ENCODE peak calls at places on chromosomes 3 and 15, in nine cellular contexts. M is renal cortical epithelial cell, Q is glomerular endothelial cell, J is HFFc6, E is NCI-H345, N is Caco-2, I is T follicular helper cell, P is neural progenitor cell, C is Kasumi-1. W is an unnamed sample.

GRCh38 chr3:133895208-133896001 is at the start of gene RAB6B:
- DNase-seq in M (no peak), Q (no peak), J (no peak), E (peak), N (no peak), I (no peak), P (peak), C (peak), W (no peak)

GRCh38 chr3:119663885-119664284 is 3.5 kb upstream of the POPDC2 start:
- DNase-seq in M (no peak), Q (no peak), J (peak), E (no peak), N (no peak), I (no peak), P (no peak), C (no peak), W (no peak)

GRCh38 chr3:37443363-37444035 is 269.1 kb upstream of the LRRFIP2 start:
- DNase-seq in M (no peak), Q (no peak), J (no peak), E (no peak), N (no peak), I (no peak), P (no peak), C (no peak), W (no peak)

GRCh38 chr3:71258116-71258515 is 325.4 kb downstream of the FOXP1 start:
- DNase-seq in M (peak), Q (no peak), J (peak), E (peak), N (no peak), I (no peak), P (no peak), C (no peak), W (no peak)

GRCh38 chr3:54518011-54518675 is 395.8 kb downstream of the CACNA2D3 start:
- DNase-seq in M (no peak), Q (no peak), J (no peak), E (no peak), N (no peak), I (no peak), P (no peak), C (no peak), W (no peak)

GRCh38 chr3:150385296-150386242 is 22.5 kb upstream of the TSC22D2 start:
- DNase-seq in M (no peak), Q (no peak), J (no peak), E (no peak), N (no peak), I (no peak), P (no peak), C (no peak), W (no peak)

GRCh38 chr15:42494998-42495360 is 455 bp upstream of the SNAP23 start:
- DNase-seq in M (peak), Q (no peak), J (peak), E (peak), N (no peak), I (no peak), P (peak), C (peak), W (no peak)

GRCh38 chr3:115165701-115166100 is 18.6 kb upstream of the ZBTB20 start:
- DNase-seq in M (no peak), Q (no peak), J (no peak), E (no peak), N (no peak), I (no peak), P (no peak), C (no peak), W (no peak)

GRCh38 chr15:85403745-85404144 is 23.3 kb downstream of the AKAP13 start:
- DNase-seq in M (peak), Q (no peak), J (peak), E (no peak), N (no peak), I (no peak), P (no peak), C (no peak), W (no peak)

GRCh38 chr15:23411841-23412240 is 35.2 kb downstream of the GOLGA6L2 start:
- DNase-seq in M (no peak), Q (no peak), J (no peak), E (no peak), N (peak), I (no peak), P (no peak), C (no peak), W (no peak)

GRCh38 chr3:129016366-129016724 is 15.2 kb downstream of the EFCC1 start:
- DNase-seq in M (peak), Q (no peak), J (no peak), E (peak), N (no peak), I (peak), P (no peak), C (peak), W (no peak)

GRCh38 chr3:194308635-194309213 is 42.4 kb downstream of the CPN2 start:
- DNase-seq in M (peak), Q (no peak), J (no peak), E (no peak), N (no peak), I (no peak), P (no peak), C (no peak), W (no peak)

GRCh38 chr3:43766672-43767465 is 76.1 kb downstream of the ABHD5 start:
- DNase-seq in M (peak), Q (no peak), J (peak), E (no peak), N (no peak), I (no peak), P (no peak), C (no peak), W (no peak)

GRCh38 chr15:31801152-31801551 is 229.2 kb upstream of the CHRNA7 start:
- DNase-seq in M (no peak), Q (no peak), J (no peak), E (no peak), N (no peak), I (no peak), P (no peak), C (no peak), W (no peak)

GRCh38 chr3:2156244-2156847 is 57.7 kb downstream of the CNTN4 start:
- DNase-seq in M (no peak), Q (no peak), J (no peak), E (no peak), N (peak), I (no peak), P (peak), C (no peak), W (peak)

GRCh38 chr3:123760817-123761216 is 123.3 kb downstream of the MYLK start:
- DNase-seq in M (no peak), Q (no peak), J (no peak), E (no peak), N (no peak), I (no peak), P (no peak), C (no peak), W (no peak)

GRCh38 chr15:79035111-79035601 is 55.4 kb downstream of the RASGRF1 start:
- DNase-seq in M (peak), Q (no peak), J (peak), E (no peak), N (no peak), I (no peak), P (peak), C (no peak), W (no peak)

GRCh38 chr15:67943961-67944674 is 104.3 kb upstream of the RNU6-1 start:
- DNase-seq in M (no peak), Q (no peak), J (no peak), E (no peak), N (no peak), I (no peak), P (no peak), C (no peak), W (no peak)

GRCh38 chr15:79769933-79770332 is 126.9 kb downstream of the MTHFS start:
- DNase-seq in M (no peak), Q (no peak), J (no peak), E (no peak), N (no peak), I (no peak), P (no peak), C (no peak), W (no peak)

GRCh38 chr15:101267320-101268104 is 9.8 kb downstream of the SELENOS start:
- DNase-seq in M (no peak), Q (no peak), J (peak), E (no peak), N (no peak), I (no peak), P (no peak), C (no peak), W (no peak)

W was measured in Panc1.